ENCODE peak calls at places on chromosomes 11 and 22, in five cellular contexts. S is mesenchymal stem cell, I is WERI-Rb-1, E is heart right ventricle, M is upper lobe of left lung. D is an unnamed sample. For H3K9me3, H3K27me3 and H3K36me3, the result is how much of the 10 kb centered on the place peaks cover.

GRCh38 chr22:49738006-49738405 is 89.7 kb downstream of the BRD1 start:
- DNase-seq in E (no peak), M (no peak), I (no peak), S (no peak), D (no peak)

GRCh38 chr22:16594026-16594425 is 1.4 kb upstream of the CCT8L2 start:
- DNase-seq in E (no peak), I (no peak), M (no peak), S (no peak), D (no peak)

GRCh38 chr22:46688949-46689348 is 49.1 kb downstream of the CERK start:
- DNase-seq in M (no peak), S (no peak), I (no peak), E (peak), D (no peak)

GRCh38 chr22:37337204-37337943 is 55.1 kb downstream of the CYTH4 start:
- DNase-seq in M (no peak), E (no peak), I (no peak), S (peak), D (no peak)

GRCh38 chr11:21785351-21785750 is 407.5 kb upstream of the ANO5 start:
- DNase-seq in S (no peak), I (no peak), M (no peak), E (no peak), D (no peak)

GRCh38 chr11:70205049-70205725 is 2.1 kb downstream of the FADD start:
- DNase-seq in M (no peak), E (no peak), S (peak), I (no peak), D (no peak)

GRCh38 chr11:70758206-70758605 is 359.9 kb downstream of the CTTN start:
- DNase-seq in I (no peak), S (no peak), M (no peak), E (no peak), D (no peak)

GRCh38 chr11:96037267-96037990 is 113.5 kb upstream of the MTMR2 start:
- DNase-seq in E (no peak), I (no peak), S (peak), M (no peak), D (no peak)

GRCh38 chr22:28977481-28977971 is 84.1 kb downstream of the C22orf31 start:
- DNase-seq in S (peak), M (no peak), I (no peak), E (no peak), D (no peak)

GRCh38 chr22:33923660-33924246 is 3.5 kb upstream of the LARGE1 start:
- DNase-seq in E (no peak), M (peak), I (peak), S (peak), D (peak)

GRCh38 chr11:101188801-101189200 is 59.2 kb upstream of the PGR start:
- DNase-seq in M (no peak), E (no peak), I (no peak), S (no peak), D (no peak)

GRCh38 chr11:69881467-69882269 is 62.5 kb upstream of the FGF3 start:
- DNase-seq in E (no peak), I (no peak), M (no peak), S (no peak), D (no peak)

GRCh38 chr11:75022289-75022688 is 33.6 kb downstream of the NEU3 start:
- DNase-seq in M (no peak), I (no peak), S (no peak), E (no peak), D (no peak)

GRCh38 chr11:127470485-127470884 is 469.9 kb upstream of the KIRREL3 start:
- DNase-seq in M (no peak), I (peak), S (peak), E (no peak), D (no peak)

GRCh38 chr11:16774920-16775603 is 36.6 kb downstream of the C11orf58 start:
- DNase-seq in M (no peak), E (no peak), I (no peak), S (no peak), D (no peak)

GRCh38 chr22:36077261-36077660 is 48.6 kb upstream of the RBFOX2 start:
- DNase-seq in M (no peak), I (no peak), E (no peak), S (no peak), D (no peak)

GRCh38 chr11:119723243-119723951 is 5.6 kb downstream of the NECTIN1 start:
- DNase-seq in S (no peak), I (peak), M (no peak), E (no peak), D (peak)

GRCh38 chr11:42025404-42025803 is 566.0 kb upstream of the LRRC4C start:
- DNase-seq in E (no peak), S (no peak), M (no peak), I (no peak), D (no peak)

GRCh38 chr11:132030896-132031295 is 660.5 kb downstream of the NTM start:
- DNase-seq in E (no peak), I (no peak), S (no peak), M (no peak), D (no peak)

GRCh38 chr22:49903322-49904039 is 14.8 kb downstream of the ALG12 start:
- DNase-seq in S (no peak), I (no peak), E (no peak), M (no peak), D (no peak)

GRCh38 chr11:119910056-119910455 is 181.1 kb upstream of the NECTIN1 start:
- DNase-seq in M (no peak), I (no peak), S (no peak), E (no peak), D (no peak)

GRCh38 chr11:92946707-92947106 is 22.7 kb upstream of the MTNR1B start:
- DNase-seq in E (no peak), I (no peak), S (no peak), M (no peak), D (no peak)

GRCh38 chr11:59216654-59217640 is 4.2 kb upstream of the MPEG1 start:
- DNase-seq in S (no peak), M (peak), E (no peak), I (no peak), D (no peak)

GRCh38 chr11:37623778-37624177 is 1025.7 kb upstream of the RAG2 start:
- DNase-seq in E (no peak), M (no peak), I (no peak), S (no peak), D (no peak)
- H3K9me3 ChIP-seq in E (under half), M (under half), I (under half), S (under half), D (under half)

DNA sequence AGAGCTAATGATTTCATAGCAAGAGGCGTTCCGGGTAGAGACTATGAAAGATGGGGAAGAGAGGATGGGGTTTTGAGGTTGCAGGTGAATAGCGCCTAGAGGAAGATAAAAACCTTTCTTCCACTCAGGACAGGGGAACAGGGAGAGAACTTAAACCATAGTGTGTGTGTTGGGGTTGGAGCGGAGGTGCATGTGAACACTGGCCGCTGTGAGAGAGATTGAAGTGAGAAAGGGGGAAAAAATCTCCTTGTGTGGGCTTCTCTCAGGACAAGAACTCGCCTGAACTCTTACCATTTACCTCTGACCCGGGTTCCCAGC is 3.4 kb downstream of the BSX start:
- DNase-seq in S (no peak), M (no peak), E (no peak), I (no peak), D (no peak)
- H3K27me3 ChIP-seq in S (half or more), M (half or more), E (half or more), I (under half), D (half or more)

GRCh38 chr11:1297011-1297575 is 12.3 kb downstream of the TOLLIP start:
- DNase-seq in I (no peak), E (no peak), M (no peak), S (no peak), D (peak)
- H3K36me3 ChIP-seq in I (under half), E (under half), M (under half), S (under half), D (under half)

GRCh38 chr11:125257185-125257584 is 92.6 kb downstream of the PKNOX2 start:
- DNase-seq in S (peak), I (peak), E (no peak), M (no peak), D (no peak)

GRCh38 chr11:125258626-125259025 is 94.1 kb downstream of the PKNOX2 start:
- DNase-seq in M (no peak), S (no peak), E (no peak), I (no peak), D (no peak)

GRCh38 chr11:125256471-125257010 is 92.0 kb downstream of the PKNOX2 start:
- DNase-seq in E (no peak), S (peak), M (no peak), I (no peak), D (no peak)

GRCh38 chr11:125253795-125254525 is 89.4 kb downstream of the PKNOX2 start:
- DNase-seq in E (no peak), S (peak), M (no peak), I (no peak), D (no peak)

GRCh38 chr11:125257751-125258150 is 93.2 kb downstream of the PKNOX2 start:
- DNase-seq in S (no peak), M (no peak), E (no peak), I (no peak), D (no peak)
- H3K9me3 ChIP-seq in S (under half), M (under half), E (under half), I (under half), D (under half)

D was measured in pancreas.